ENCODE peak calls at places on chromosomes 11 and 22, in eight cellular contexts. H is foreskin keratinocyte; D is suprapubic skin; T is hippocampal formation; P is GM23338; Y is GM12891; F is fibroblast of lung; Z is stimulated activated naive CD4-positive, alpha-beta T cell. C is an unnamed sample.

GRCh38 chr11:118338637-118339061 is 3.9 kb downstream of the CD3D start:
- DNase-seq in H (peak; percentile 56), D (no peak), T (no peak), P (peak; percentile 9), Y (peak; percentile 41), F (no peak), Z (peak; percentile 91), C (no peak)

GRCh38 chr11:15278129-15278528 is 163.4 kb downstream of the INSC start:
- DNase-seq in H (no peak), D (no peak), T (no peak), P (no peak), Y (no peak), F (peak; percentile 12), Z (no peak), C (no peak)

GRCh38 chr11:64357904-64358535 is 942 bp upstream of the RPS6KA4 start:
- DNase-seq in H (peak; percentile 78), D (peak; percentile 68), T (no peak), P (no peak), Y (peak; percentile 19), F (peak; percentile 18), Z (no peak), C (peak; percentile 93)

GRCh38 chr22:25368271-25368670 is 148.8 kb downstream of the CRYBB2 start:
- DNase-seq in H (peak; percentile 55), D (no peak), T (no peak), P (no peak), Y (no peak), F (peak; percentile 75), Z (no peak), C (peak; percentile 58)

GRCh38 chr11:96246718-96247540 is 96.1 kb downstream of the MAML2 start:
- DNase-seq in H (peak; percentile 53), D (no peak), T (no peak), P (no peak), Y (no peak), F (peak; percentile 88), Z (no peak), C (no peak)

GRCh38 chr11:72821221-72821919 is 7.2 kb downstream of the ATG16L2 start:
- DNase-seq in H (peak; percentile 18), D (peak; percentile 75), T (no peak), P (peak; percentile 54), Y (no peak), F (no peak), Z (no peak), C (no peak)

GRCh38 chr11:32213223-32213622 is 122.3 kb downstream of the RCN1 start:
- DNase-seq in H (peak; percentile 67), D (no peak), T (no peak), P (no peak), Y (no peak), F (peak; percentile 93), Z (no peak), C (no peak)

GRCh38 chr22:17159504-17159951 is 451 bp upstream of the HDHD5 start:
- DNase-seq in H (peak; percentile 62), D (peak; percentile 82), T (peak; percentile 62), P (peak; percentile 63), Y (peak; percentile 39), F (peak; percentile 62), Z (peak; percentile 55), C (peak; percentile 27)

GRCh38 chr11:65915821-65916251 is 3.0 kb downstream of the C11orf68 start:
- DNase-seq in H (peak; percentile 94), D (peak; percentile 93), T (no peak), P (peak; percentile 44), Y (no peak), F (peak; percentile 97), Z (no peak), C (peak; percentile 95)

GRCh38 chr11:24697722-24698121 is 200.9 kb downstream of the LUZP2 start:
- DNase-seq in H (peak; percentile 85), D (no peak), T (no peak), P (no peak), Y (no peak), F (peak; percentile 91), Z (no peak), C (no peak)

GRCh38 chr11:61814242-61814957 is 2.4 kb downstream of the FADS1 start:
- DNase-seq in H (peak; percentile 71), D (no peak), T (peak; percentile 69), P (peak; percentile 70), Y (no peak), F (peak; percentile 43), Z (no peak), C (no peak)

GRCh38 chr22:43418079-43418825 is 6.4 kb downstream of the MPPED1 start:
- DNase-seq in H (no peak), D (no peak), T (no peak), P (no peak), Y (no peak), F (no peak), Z (no peak), C (no peak)

GRCh38 chr11:35947437-35947836 is 3.6 kb downstream of the LDLRAD3 start:
- DNase-seq in H (no peak), D (no peak), T (no peak), P (no peak), Y (no peak), F (no peak), Z (no peak), C (no peak)

GRCh38 chr11:12864316-12865156 is 144.6 kb upstream of the RASSF10 start:
- DNase-seq in H (peak; percentile 88), D (no peak), T (no peak), P (peak; percentile 99), Y (no peak), F (peak; percentile 92), Z (no peak), C (peak; percentile 30)

GRCh38 chr11:65493367-65494176 is 5.3 kb upstream of the MALAT1 start:
- DNase-seq in H (peak; percentile 99), D (peak; percentile 95), T (peak; percentile 30), P (peak; percentile 18), Y (no peak), F (peak; percentile 99), Z (no peak), C (peak; percentile 88)

GRCh38 chr11:27699242-27699925 is 871 bp downstream of the BDNF start:
- DNase-seq in H (peak; percentile 56), D (no peak), T (no peak), P (peak; percentile 72), Y (no peak), F (peak; percentile 72), Z (no peak), C (peak; percentile 37)

GRCh38 chr11:93155738-93156137 is 42.1 kb downstream of the SLC36A4 start:
- DNase-seq in H (no peak), D (no peak), T (no peak), P (no peak), Y (no peak), F (no peak), Z (no peak), C (no peak)

GRCh38 chr11:57217053-57217452 is 20.0 kb downstream of the APLNR start:
- DNase-seq in H (no peak), D (no peak), T (no peak), P (no peak), Y (no peak), F (no peak), Z (no peak), C (no peak)

GRCh38 chr11:2860636-2861035 is 24.9 kb downstream of the CDKN1C start:
- DNase-seq in H (no peak), D (no peak), T (no peak), P (no peak), Y (no peak), F (peak; percentile 39), Z (no peak), C (peak; percentile 16)

GRCh38 chr11:73648629-73649046 is 2.3 kb downstream of the PLEKHB1 start:
- DNase-seq in H (no peak), D (no peak), T (peak; percentile 41), P (no peak), Y (no peak), F (no peak), Z (no peak), C (no peak)

GRCh38 chr22:46684706-46685105 is 53.3 kb downstream of the CERK start:
- DNase-seq in H (no peak), D (no peak), T (no peak), P (no peak), Y (peak; percentile 81), F (no peak), Z (no peak), C (no peak)

GRCh38 chr22:20315337-20316216 is 4.3 kb downstream of the DGCR6L start:
- DNase-seq in H (no peak), D (no peak), T (no peak), P (no peak), Y (no peak), F (no peak), Z (no peak), C (no peak)

GRCh38 chr11:92383430-92383829 is 158.8 kb downstream of the FAT3 start:
- DNase-seq in H (peak; percentile 52), D (no peak), T (no peak), P (no peak), Y (no peak), F (peak; percentile 76), Z (no peak), C (peak; percentile 48)

GRCh38 chr22:43142881-43143562 is at the start of gene MCAT:
- DNase-seq in H (peak; percentile 68), D (no peak), T (peak; percentile 82), P (peak; percentile 84), Y (peak; percentile 92), F (peak; percentile 72), Z (peak; percentile 76), C (peak; percentile 54)

GRCh38 chr11:66988238-66988637 is 13.1 kb downstream of the C11orf86 start:
- DNase-seq in H (no peak), D (no peak), T (no peak), P (no peak), Y (no peak), F (no peak), Z (no peak), C (no peak)

GRCh38 chr22:36528795-36529718 is at the start of gene EIF3D:
- DNase-seq in H (peak; percentile 99), D (peak; percentile 99), T (peak; percentile 96), P (peak; percentile 99), Y (peak; percentile 82), F (peak; percentile 100), Z (peak; percentile 99), C (peak; percentile 84)

GRCh38 chr11:126194121-126194543 is 17.3 kb downstream of the RPUSD4 start:
- DNase-seq in H (peak; percentile 15), D (no peak), T (peak; percentile 30), P (peak; percentile 56), Y (no peak), F (peak; percentile 25), Z (peak; percentile 16), C (peak; percentile 66)

GRCh38 chr11:134207538-134208239 is 16.1 kb downstream of the NCAPD3 start:
- DNase-seq in H (no peak), D (no peak), T (no peak), P (peak; percentile 64), Y (no peak), F (no peak), Z (peak; percentile 62), C (no peak)

GRCh38 chr11:65833297-65834030 is at the start of gene SNX32:
- DNase-seq in H (peak; percentile 80), D (peak; percentile 96), T (peak; percentile 94), P (peak; percentile 98), Y (peak; percentile 98), F (peak; percentile 88), Z (peak; percentile 93), C (peak; percentile 92)

GRCh38 chr11:34086554-34087278 is 18.7 kb upstream of the NAT10 start:
- DNase-seq in H (no peak), D (no peak), T (no peak), P (no peak), Y (no peak), F (peak; percentile 37), Z (no peak), C (no peak)

GRCh38 chr11:133157180-133157579 is 375.1 kb downstream of the OPCML start:
- DNase-seq in H (no peak), D (no peak), T (no peak), P (peak; percentile 80), Y (no peak), F (no peak), Z (no peak), C (no peak)

GRCh38 chr22:35900483-35901168 is 128.0 kb downstream of the RBFOX2 start:
- DNase-seq in H (peak; percentile 85), D (no peak), T (no peak), P (peak; percentile 37), Y (no peak), F (peak; percentile 85), Z (peak; percentile 8), C (peak; percentile 42)

GRCh38 chr22:48379371-48379770 is 1448.3 kb downstream of the BRD1 start:
- DNase-seq in H (no peak), D (no peak), T (no peak), P (no peak), Y (no peak), F (no peak), Z (no peak), C (no peak)

C was measured in RWPE1.